ENCODE peak calls at places on chromosomes 3 and 15, in ten cellular contexts. One of them, this sample, is unnamed.

GRCh38 chr3:11727207-11727606 is 83.5 kb upstream of the VGLL4 start:
- DNase-seq in cardiac fibroblast: no peak
- DNase-seq in left lung: no peak
- DNase-seq in AG10803: peak
- DNase-seq in CD8-positive, alpha-beta T cell: no peak
- DNase-seq in left ventricle myocardium inferior: no peak
- DNase-seq in A549: no peak
- DNase-seq in GM12878: no peak
- DNase-seq in PC-3: no peak
- DNase-seq in HCT116: no peak
- DNase-seq in this sample: peak

GRCh38 chr15:62639432-62639831 is 403.1 kb upstream of the TPM1 start:
- DNase-seq in GM12878: no peak
- DNase-seq in A549: no peak
- DNase-seq in left lung: no peak
- DNase-seq in PC-3: no peak
- DNase-seq in CD8-positive, alpha-beta T cell: no peak
- DNase-seq in left ventricle myocardium inferior: no peak
- DNase-seq in HCT116: no peak
- DNase-seq in cardiac fibroblast: no peak
- DNase-seq in AG10803: no peak
- DNase-seq in this sample: no peak

GRCh38 chr3:66469220-66469640 is 31.6 kb downstream of the LRIG1 start:
- DNase-seq in left ventricle myocardium inferior: no peak
- DNase-seq in cardiac fibroblast: no peak
- DNase-seq in GM12878: peak
- DNase-seq in PC-3: no peak
- DNase-seq in AG10803: no peak
- DNase-seq in A549: no peak
- DNase-seq in CD8-positive, alpha-beta T cell: no peak
- DNase-seq in left lung: no peak
- DNase-seq in HCT116: no peak
- DNase-seq in this sample: no peak

GRCh38 chr3:45932112-45932511 is 11.2 kb upstream of the CXCR6 start:
- DNase-seq in PC-3: no peak
- DNase-seq in HCT116: no peak
- DNase-seq in left ventricle myocardium inferior: no peak
- DNase-seq in GM12878: no peak
- DNase-seq in left lung: peak
- DNase-seq in AG10803: no peak
- DNase-seq in cardiac fibroblast: no peak
- DNase-seq in CD8-positive, alpha-beta T cell: no peak
- DNase-seq in A549: no peak
- DNase-seq in this sample: no peak

GRCh38 chr15:68440136-68440535 is 8.2 kb upstream of the ITGA11 start:
- DNase-seq in GM12878: no peak
- DNase-seq in cardiac fibroblast: no peak
- DNase-seq in left ventricle myocardium inferior: no peak
- DNase-seq in left lung: no peak
- DNase-seq in CD8-positive, alpha-beta T cell: no peak
- DNase-seq in HCT116: no peak
- DNase-seq in A549: no peak
- DNase-seq in PC-3: no peak
- DNase-seq in AG10803: no peak
- DNase-seq in this sample: no peak

GRCh38 chr3:45984331-45985312 is 11.0 kb downstream of the FYCO1 start:
- DNase-seq in PC-3: no peak
- DNase-seq in left ventricle myocardium inferior: peak
- DNase-seq in HCT116: no peak
- DNase-seq in cardiac fibroblast: peak
- DNase-seq in left lung: no peak
- DNase-seq in GM12878: no peak
- DNase-seq in CD8-positive, alpha-beta T cell: no peak
- DNase-seq in A549: no peak
- DNase-seq in AG10803: peak
- DNase-seq in this sample: no peak

GRCh38 chr3:160956785-160957184 is 148.4 kb downstream of the B3GALNT1 start:
- DNase-seq in CD8-positive, alpha-beta T cell: no peak
- DNase-seq in AG10803: peak
- DNase-seq in cardiac fibroblast: peak
- DNase-seq in left ventricle myocardium inferior: no peak
- DNase-seq in HCT116: no peak
- DNase-seq in left lung: no peak
- DNase-seq in GM12878: no peak
- DNase-seq in A549: no peak
- DNase-seq in PC-3: peak
- DNase-seq in this sample: peak

GRCh38 chr3:52197842-52198625 is at the start of gene ALAS1:
- DNase-seq in AG10803: peak
- DNase-seq in GM12878: peak
- DNase-seq in HCT116: peak
- DNase-seq in cardiac fibroblast: peak
- DNase-seq in left lung: peak
- DNase-seq in PC-3: peak
- DNase-seq in A549: peak
- DNase-seq in CD8-positive, alpha-beta T cell: peak
- DNase-seq in left ventricle myocardium inferior: peak
- DNase-seq in this sample: peak

GRCh38 chr3:44021646-44022594 is 219.8 kb upstream of the TOPAZ1 start:
- DNase-seq in AG10803: peak
- DNase-seq in A549: no peak
- DNase-seq in GM12878: no peak
- DNase-seq in PC-3: no peak
- DNase-seq in left lung: no peak
- DNase-seq in cardiac fibroblast: no peak
- DNase-seq in CD8-positive, alpha-beta T cell: no peak
- DNase-seq in HCT116: no peak
- DNase-seq in left ventricle myocardium inferior: no peak
- DNase-seq in this sample: no peak

GRCh38 chr15:28021281-28022039 is 77.7 kb downstream of the OCA2 start:
- DNase-seq in AG10803: peak
- DNase-seq in left lung: peak
- DNase-seq in A549: peak
- DNase-seq in CD8-positive, alpha-beta T cell: peak
- DNase-seq in GM12878: no peak
- DNase-seq in PC-3: peak
- DNase-seq in cardiac fibroblast: peak
- DNase-seq in HCT116: peak
- DNase-seq in left ventricle myocardium inferior: peak
- DNase-seq in this sample: peak

GRCh38 chr15:95793226-95793625 is 537.3 kb upstream of the NR2F2 start:
- DNase-seq in left ventricle myocardium inferior: no peak
- DNase-seq in A549: no peak
- DNase-seq in GM12878: no peak
- DNase-seq in cardiac fibroblast: no peak
- DNase-seq in HCT116: no peak
- DNase-seq in left lung: no peak
- DNase-seq in PC-3: no peak
- DNase-seq in AG10803: peak
- DNase-seq in CD8-positive, alpha-beta T cell: no peak
- DNase-seq in this sample: no peak

GRCh38 chr3:188863999-188864406 is 307.8 kb upstream of the TPRG1 start:
- DNase-seq in GM12878: no peak
- DNase-seq in HCT116: no peak
- DNase-seq in A549: no peak
- DNase-seq in left lung: no peak
- DNase-seq in PC-3: no peak
- DNase-seq in AG10803: peak
- DNase-seq in cardiac fibroblast: peak
- DNase-seq in CD8-positive, alpha-beta T cell: no peak
- DNase-seq in left ventricle myocardium inferior: no peak
- DNase-seq in this sample: no peak

GRCh38 chr3:182533394-182533793 is 259.9 kb upstream of the ATP11B start:
- DNase-seq in AG10803: no peak
- DNase-seq in left lung: no peak
- DNase-seq in HCT116: no peak
- DNase-seq in A549: no peak
- DNase-seq in cardiac fibroblast: no peak
- DNase-seq in left ventricle myocardium inferior: no peak
- DNase-seq in PC-3: peak
- DNase-seq in GM12878: no peak
- DNase-seq in CD8-positive, alpha-beta T cell: no peak
- DNase-seq in this sample: peak

GRCh38 chr3:137295336-137295735 is 337.6 kb downstream of the IL20RB start:
- DNase-seq in AG10803: no peak
- DNase-seq in A549: no peak
- DNase-seq in cardiac fibroblast: no peak
- DNase-seq in GM12878: no peak
- DNase-seq in PC-3: no peak
- DNase-seq in left lung: no peak
- DNase-seq in left ventricle myocardium inferior: no peak
- DNase-seq in CD8-positive, alpha-beta T cell: no peak
- DNase-seq in HCT116: no peak
- DNase-seq in this sample: no peak

GRCh38 chr3:137294839-137295238 is 337.1 kb downstream of the IL20RB start:
- DNase-seq in GM12878: no peak
- DNase-seq in A549: no peak
- DNase-seq in CD8-positive, alpha-beta T cell: no peak
- DNase-seq in HCT116: no peak
- DNase-seq in AG10803: no peak
- DNase-seq in left ventricle myocardium inferior: no peak
- DNase-seq in cardiac fibroblast: no peak
- DNase-seq in PC-3: no peak
- DNase-seq in left lung: no peak
- DNase-seq in this sample: no peak

GRCh38 chr3:137304313-137305056 is 346.7 kb downstream of the IL20RB start:
- DNase-seq in PC-3: no peak
- DNase-seq in GM12878: no peak
- DNase-seq in left ventricle myocardium inferior: no peak
- DNase-seq in left lung: no peak
- DNase-seq in AG10803: no peak
- DNase-seq in CD8-positive, alpha-beta T cell: no peak
- DNase-seq in A549: no peak
- DNase-seq in cardiac fibroblast: no peak
- DNase-seq in HCT116: no peak
- DNase-seq in this sample: no peak

GRCh38 chr3:137300703-137301102 is 342.9 kb downstream of the IL20RB start:
- DNase-seq in cardiac fibroblast: no peak
- DNase-seq in CD8-positive, alpha-beta T cell: no peak
- DNase-seq in GM12878: peak
- DNase-seq in HCT116: no peak
- DNase-seq in PC-3: no peak
- DNase-seq in A549: no peak
- DNase-seq in left ventricle myocardium inferior: no peak
- DNase-seq in left lung: no peak
- DNase-seq in AG10803: no peak
- DNase-seq in this sample: no peak
- H3K4me3 ChIP-seq in cardiac fibroblast: no peak
- H3K4me3 ChIP-seq in CD8-positive, alpha-beta T cell: no peak
- H3K4me3 ChIP-seq in GM12878: no peak
- H3K4me3 ChIP-seq in HCT116: no peak
- H3K4me3 ChIP-seq in PC-3: no peak
- H3K4me3 ChIP-seq in A549: no peak
- H3K4me3 ChIP-seq in left ventricle myocardium inferior: no peak
- H3K4me3 ChIP-seq in left lung: no peak
- H3K4me3 ChIP-seq in AG10803: no peak
- H3K4me3 ChIP-seq in this sample: no peak

DNA sequence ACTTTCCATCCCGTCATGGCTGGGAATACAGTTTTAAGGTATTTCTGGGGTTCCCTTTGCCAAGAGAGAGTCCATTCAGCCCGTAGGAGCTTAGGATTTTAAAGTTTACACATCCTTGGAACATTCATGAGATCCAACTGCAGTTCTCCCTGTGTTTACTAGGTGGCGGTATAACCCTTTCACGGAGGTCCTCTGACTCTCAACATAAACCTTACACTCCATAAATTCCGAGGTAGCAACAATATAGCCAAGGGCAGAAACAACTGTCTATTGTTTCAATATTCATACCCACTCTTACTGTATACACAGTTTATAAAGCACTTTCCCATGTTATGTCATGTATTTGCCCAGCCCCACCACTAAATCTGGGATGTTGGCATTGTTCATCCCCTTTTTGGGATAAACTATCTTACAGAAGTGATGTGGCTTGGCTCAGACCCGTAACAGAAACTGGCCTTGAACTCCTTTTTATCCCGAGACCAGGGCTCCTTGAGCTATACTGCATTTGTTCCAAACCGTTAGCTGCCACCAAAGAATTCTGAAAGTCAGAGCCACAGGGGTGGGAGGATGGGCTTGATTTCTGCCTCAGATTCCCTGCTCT is 69.2 kb upstream of the COL6A5 start:
- DNase-seq in CD8-positive, alpha-beta T cell: no peak
- DNase-seq in AG10803: peak
- DNase-seq in HCT116: peak
- DNase-seq in left lung: no peak
- DNase-seq in GM12878: no peak
- DNase-seq in A549: peak
- DNase-seq in cardiac fibroblast: peak
- DNase-seq in PC-3: peak
- DNase-seq in left ventricle myocardium inferior: no peak
- DNase-seq in this sample: peak
- TF ChIP-seq CTCF in CD8-positive, alpha-beta T cell: peak
- TF ChIP-seq CTCF in AG10803: peak
- TF ChIP-seq CTCF in HCT116: peak
- TF ChIP-seq CTCF in left lung: peak
- TF ChIP-seq CTCF in GM12878: peak
- TF ChIP-seq CTCF in A549: peak
- TF ChIP-seq CTCF in cardiac fibroblast: peak
- TF ChIP-seq CTCF in PC-3: peak
- TF ChIP-seq CTCF in left ventricle myocardium inferior: peak
- TF ChIP-seq CTCF in this sample: peak

GRCh38 chr15:89372069-89373033 is 37.7 kb upstream of the POLG start:
- DNase-seq in HCT116: no peak
- DNase-seq in AG10803: no peak
- DNase-seq in GM12878: no peak
- DNase-seq in left lung: no peak
- DNase-seq in cardiac fibroblast: no peak
- DNase-seq in CD8-positive, alpha-beta T cell: no peak
- DNase-seq in left ventricle myocardium inferior: no peak
- DNase-seq in PC-3: no peak
- DNase-seq in A549: no peak
- DNase-seq in this sample: no peak
- H3K4me3 ChIP-seq in HCT116: no peak
- H3K4me3 ChIP-seq in AG10803: no peak
- H3K4me3 ChIP-seq in GM12878: no peak
- H3K4me3 ChIP-seq in left lung: no peak
- H3K4me3 ChIP-seq in cardiac fibroblast: no peak
- H3K4me3 ChIP-seq in CD8-positive, alpha-beta T cell: no peak
- H3K4me3 ChIP-seq in left ventricle myocardium inferior: no peak
- H3K4me3 ChIP-seq in PC-3: no peak
- H3K4me3 ChIP-seq in A549: peak
- H3K4me3 ChIP-seq in this sample: no peak

DNA sequence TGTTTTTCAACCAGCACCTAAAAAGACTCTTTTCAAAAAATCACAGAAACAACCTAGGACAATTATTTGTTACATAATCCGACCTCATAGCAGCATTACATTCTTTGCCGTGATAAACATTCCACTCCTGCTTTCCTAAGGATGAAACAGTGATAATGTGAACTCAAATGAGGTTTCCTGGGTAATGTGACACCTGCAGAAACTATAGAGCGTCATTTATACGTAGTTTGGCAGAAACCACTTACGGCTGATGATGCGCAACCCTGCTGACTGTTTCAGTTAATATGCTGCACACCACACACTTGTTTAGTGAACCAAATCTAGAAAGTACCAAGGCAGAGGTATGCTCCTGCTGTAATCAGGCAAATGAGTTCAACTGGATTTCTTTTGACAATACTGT is 55.9 kb downstream of the SEMA6D start:
- DNase-seq in cardiac fibroblast: no peak
- DNase-seq in A549: no peak
- DNase-seq in CD8-positive, alpha-beta T cell: no peak
- DNase-seq in GM12878: no peak
- DNase-seq in left lung: no peak
- DNase-seq in left ventricle myocardium inferior: no peak
- DNase-seq in AG10803: no peak
- DNase-seq in HCT116: no peak
- DNase-seq in PC-3: peak
- DNase-seq in this sample: no peak
- TF ChIP-seq CTCF in cardiac fibroblast: no peak
- TF ChIP-seq CTCF in A549: no peak
- TF ChIP-seq CTCF in CD8-positive, alpha-beta T cell: no peak
- TF ChIP-seq CTCF in GM12878: no peak
- TF ChIP-seq CTCF in left lung: no peak
- TF ChIP-seq CTCF in left ventricle myocardium inferior: no peak
- TF ChIP-seq CTCF in AG10803: no peak
- TF ChIP-seq CTCF in HCT116: no peak
- TF ChIP-seq CTCF in PC-3: no peak
- TF ChIP-seq CTCF in this sample: no peak